ENCODE peak calls at places on chromosomes 3 and 15, in ten cellular contexts. V is naive thymus-derived CD8-positive, alpha-beta T cell; E is effector memory CD8-positive, alpha-beta T cell; D is glomerular endothelial cell; F is HuH-7; J is stimulated activated CD8-positive, alpha-beta memory T cell treated with anti-CD3 and anti-CD28 coated beads, Interleukin-12 subunit alpha, Interleukin-12 subunit beta, amount 100 ng/mL, for 4 hours; L is progenitor cell of endocrine pancreas; N is nucleus accumbens; S is heart right ventricle; R is AG08395. Q is an unnamed sample.

GRCh38 chr3:69819283-69819682 is 80.0 kb downstream of the MITF start:
- DNase-seq in V (no peak), E (no peak), D (no peak), F (no peak), J (no peak), L (no peak), N (no peak), S (no peak), R (no peak), Q (no peak)

GRCh38 chr15:68224546-68225250 is 4.8 kb downstream of the CLN6 start:
- DNase-seq in V (no peak), E (no peak), D (no peak), F (no peak), J (no peak), L (no peak), N (no peak), S (no peak), R (no peak), Q (no peak)

GRCh38 chr3:115598216-115598615 is 25.1 kb upstream of the GAP43 start:
- DNase-seq in V (no peak), E (no peak), D (no peak), F (no peak), J (no peak), L (no peak), N (no peak), S (no peak), R (no peak), Q (no peak)

GRCh38 chr3:71010731-71011455 is 572.6 kb downstream of the FOXP1 start:
- DNase-seq in V (no peak), E (no peak), D (no peak), F (no peak), J (peak), L (no peak), N (no peak), S (no peak), R (no peak), Q (no peak)

GRCh38 chr15:38853608-38854007 is 289.0 kb upstream of the RASGRP1 start:
- DNase-seq in V (no peak), E (no peak), D (no peak), F (no peak), J (no peak), L (no peak), N (no peak), S (no peak), R (peak), Q (no peak)

GRCh38 chr15:59570364-59570763 is 41.2 kb upstream of the GCNT3 start:
- DNase-seq in V (no peak), E (no peak), D (no peak), F (no peak), J (no peak), L (no peak), N (no peak), S (no peak), R (no peak), Q (no peak)

GRCh38 chr3:134846943-134847342 is 51.9 kb downstream of the EPHB1 start:
- DNase-seq in V (no peak), E (no peak), D (peak), F (no peak), J (no peak), L (no peak), N (no peak), S (no peak), R (peak), Q (peak)

GRCh38 chr3:152564454-152564853 is 270.5 kb upstream of the P2RY1 start:
- DNase-seq in V (no peak), E (no peak), D (no peak), F (no peak), J (no peak), L (no peak), N (no peak), S (no peak), R (no peak), Q (no peak)

GRCh38 chr3:135887220-135887619 is 78.3 kb upstream of the PPP2R3A start:
- DNase-seq in V (no peak), E (no peak), D (no peak), F (no peak), J (no peak), L (no peak), N (no peak), S (no peak), R (peak), Q (peak)

Q was measured in HS-27A.